ENCODE peak calls at places on chromosomes 7 and 10, in six cellular contexts. One of them, this sample, is unnamed.

GRCh38 chr10:94361161-94361794 is 1.5 kb downstream of the NOC3L start:
- DNase-seq in GM13977: no peak
- DNase-seq in Calu3: no peak
- DNase-seq in upper lobe of right lung: no peak
- DNase-seq in foreskin fibroblast: peak; percentile 35
- DNase-seq in glutamatergic neuron: no peak
- DNase-seq in this sample: no peak

GRCh38 chr7:42982604-42983115 is 50.5 kb downstream of the MRPL32 start:
- DNase-seq in GM13977: no peak
- DNase-seq in foreskin fibroblast: no peak
- DNase-seq in glutamatergic neuron: no peak
- DNase-seq in upper lobe of right lung: no peak
- DNase-seq in Calu3: no peak
- DNase-seq in this sample: no peak

GRCh38 chr10:35598379-35598778 is 6.8 kb upstream of the GJD4 start:
- DNase-seq in GM13977: no peak
- DNase-seq in upper lobe of right lung: no peak
- DNase-seq in glutamatergic neuron: no peak
- DNase-seq in Calu3: peak; percentile 35
- DNase-seq in foreskin fibroblast: peak; percentile 23
- DNase-seq in this sample: no peak

GRCh38 chr7:78141533-78142281 is 343.1 kb downstream of the PHTF2 start:
- DNase-seq in upper lobe of right lung: no peak
- DNase-seq in foreskin fibroblast: peak; percentile 87
- DNase-seq in glutamatergic neuron: no peak
- DNase-seq in Calu3: no peak
- DNase-seq in GM13977: no peak
- DNase-seq in this sample: no peak

GRCh38 chr10:72889391-72889831 is 4.1 kb upstream of the OIT3 start:
- DNase-seq in upper lobe of right lung: no peak
- DNase-seq in foreskin fibroblast: no peak
- DNase-seq in Calu3: no peak
- DNase-seq in glutamatergic neuron: no peak
- DNase-seq in GM13977: no peak
- DNase-seq in this sample: no peak

GRCh38 chr10:90276894-90277447 is 575.6 kb downstream of the KIF20B start:
- DNase-seq in glutamatergic neuron: no peak
- DNase-seq in GM13977: no peak
- DNase-seq in upper lobe of right lung: no peak
- DNase-seq in Calu3: no peak
- DNase-seq in foreskin fibroblast: peak; percentile 58
- DNase-seq in this sample: no peak

GRCh38 chr7:156434706-156435105 is 205.9 kb upstream of the RNF32 start:
- DNase-seq in GM13977: no peak
- DNase-seq in upper lobe of right lung: no peak
- DNase-seq in foreskin fibroblast: no peak
- DNase-seq in glutamatergic neuron: no peak
- DNase-seq in Calu3: no peak
- DNase-seq in this sample: no peak

GRCh38 chr7:148700693-148701092 is 2.0 kb downstream of the CUL1 start:
- DNase-seq in foreskin fibroblast: peak; percentile 74
- DNase-seq in glutamatergic neuron: peak; percentile 45
- DNase-seq in GM13977: no peak
- DNase-seq in upper lobe of right lung: no peak
- DNase-seq in Calu3: peak; percentile 44
- DNase-seq in this sample: no peak

GRCh38 chr7:7736671-7737070 is 18.3 kb upstream of the RPA3 start:
- DNase-seq in GM13977: no peak
- DNase-seq in Calu3: no peak
- DNase-seq in upper lobe of right lung: no peak
- DNase-seq in foreskin fibroblast: no peak
- DNase-seq in glutamatergic neuron: peak; percentile 28
- DNase-seq in this sample: no peak

GRCh38 chr7:111763221-111763791 is 201.0 kb upstream of the IMMP2L start:
- DNase-seq in upper lobe of right lung: no peak
- DNase-seq in foreskin fibroblast: peak; percentile 71
- DNase-seq in GM13977: peak; percentile 12
- DNase-seq in Calu3: no peak
- DNase-seq in glutamatergic neuron: peak; percentile 52
- DNase-seq in this sample: no peak

GRCh38 chr10:95246582-95247051 is 44.2 kb downstream of the PDLIM1 start:
- DNase-seq in glutamatergic neuron: peak; percentile 83
- DNase-seq in GM13977: peak; percentile 54
- DNase-seq in upper lobe of right lung: peak; percentile 67
- DNase-seq in foreskin fibroblast: peak; percentile 89
- DNase-seq in Calu3: peak; percentile 65
- DNase-seq in this sample: peak; percentile 61

GRCh38 chr10:89535185-89536012 is at the start of gene SLC16A12:
- DNase-seq in upper lobe of right lung: peak; percentile 68
- DNase-seq in foreskin fibroblast: peak; percentile 43
- DNase-seq in Calu3: peak; percentile 41
- DNase-seq in GM13977: peak; percentile 37
- DNase-seq in glutamatergic neuron: peak; percentile 66
- DNase-seq in this sample: peak; percentile 44

GRCh38 chr10:67678335-67678974 is 17.5 kb downstream of the CTNNA3 start:
- DNase-seq in foreskin fibroblast: no peak
- DNase-seq in GM13977: no peak
- DNase-seq in glutamatergic neuron: no peak
- DNase-seq in upper lobe of right lung: no peak
- DNase-seq in Calu3: no peak
- DNase-seq in this sample: no peak

GRCh38 chr7:4633012-4633411 is 49.1 kb upstream of the FOXK1 start:
- DNase-seq in GM13977: no peak
- DNase-seq in glutamatergic neuron: no peak
- DNase-seq in Calu3: peak; percentile 65
- DNase-seq in upper lobe of right lung: no peak
- DNase-seq in foreskin fibroblast: peak; percentile 64
- DNase-seq in this sample: no peak

GRCh38 chr10:3780056-3780765 is 4.8 kb downstream of the KLF6 start:
- DNase-seq in glutamatergic neuron: no peak
- DNase-seq in foreskin fibroblast: peak; percentile 64
- DNase-seq in Calu3: no peak
- DNase-seq in upper lobe of right lung: no peak
- DNase-seq in GM13977: no peak
- DNase-seq in this sample: no peak

GRCh38 chr7:116271980-116272886 is 61.9 kb downstream of the TES start:
- DNase-seq in foreskin fibroblast: peak; percentile 97
- DNase-seq in glutamatergic neuron: no peak
- DNase-seq in upper lobe of right lung: no peak
- DNase-seq in Calu3: peak; percentile 62
- DNase-seq in GM13977: no peak
- DNase-seq in this sample: no peak

GRCh38 chr7:48182736-48183369 is 11.6 kb downstream of the ABCA13 start:
- DNase-seq in glutamatergic neuron: no peak
- DNase-seq in foreskin fibroblast: peak; percentile 4
- DNase-seq in upper lobe of right lung: no peak
- DNase-seq in GM13977: no peak
- DNase-seq in Calu3: no peak
- DNase-seq in this sample: no peak

GRCh38 chr10:119643306-119644214 is 7.6 kb upstream of the BAG3 start:
- DNase-seq in foreskin fibroblast: peak; percentile 59
- DNase-seq in glutamatergic neuron: no peak
- DNase-seq in Calu3: no peak
- DNase-seq in upper lobe of right lung: no peak
- DNase-seq in GM13977: no peak
- DNase-seq in this sample: no peak

GRCh38 chr10:99329891-99330674 is 927 bp downstream of the CNNM1 start:
- DNase-seq in upper lobe of right lung: peak; percentile 68
- DNase-seq in GM13977: peak; percentile 44
- DNase-seq in glutamatergic neuron: peak; percentile 63
- DNase-seq in Calu3: peak; percentile 34
- DNase-seq in foreskin fibroblast: peak; percentile 72
- DNase-seq in this sample: peak; percentile 31

GRCh38 chr7:117143066-117143465 is 179.8 kb downstream of the WNT2 start:
- DNase-seq in GM13977: no peak
- DNase-seq in foreskin fibroblast: peak; percentile 26
- DNase-seq in upper lobe of right lung: no peak
- DNase-seq in Calu3: no peak
- DNase-seq in glutamatergic neuron: no peak
- DNase-seq in this sample: no peak

GRCh38 chr7:95092332-95092731 is 184.9 kb downstream of the PPP1R9A start:
- DNase-seq in upper lobe of right lung: no peak
- DNase-seq in GM13977: no peak
- DNase-seq in foreskin fibroblast: no peak
- DNase-seq in Calu3: no peak
- DNase-seq in glutamatergic neuron: no peak
- DNase-seq in this sample: no peak

GRCh38 chr7:7185382-7185989 is 3.1 kb downstream of the C1GALT1 start:
- DNase-seq in Calu3: no peak
- DNase-seq in upper lobe of right lung: no peak
- DNase-seq in foreskin fibroblast: no peak
- DNase-seq in GM13977: no peak
- DNase-seq in glutamatergic neuron: no peak
- DNase-seq in this sample: no peak

GRCh38 chr10:74118794-74119193 is 31.8 kb downstream of the AP3M1 start:
- DNase-seq in upper lobe of right lung: no peak
- DNase-seq in Calu3: no peak
- DNase-seq in GM13977: no peak
- DNase-seq in glutamatergic neuron: no peak
- DNase-seq in foreskin fibroblast: peak; percentile 70
- DNase-seq in this sample: no peak

GRCh38 chr7:1961776-1962276 is 270.9 kb downstream of the MAD1L1 start:
- DNase-seq in foreskin fibroblast: peak; percentile 91
- DNase-seq in upper lobe of right lung: no peak
- DNase-seq in GM13977: no peak
- DNase-seq in glutamatergic neuron: no peak
- DNase-seq in Calu3: no peak
- DNase-seq in this sample: no peak

GRCh38 chr10:43219848-43220247 is 47.0 kb downstream of the RASGEF1A start:
- DNase-seq in GM13977: no peak
- DNase-seq in glutamatergic neuron: peak; percentile 13
- DNase-seq in foreskin fibroblast: no peak
- DNase-seq in Calu3: no peak
- DNase-seq in upper lobe of right lung: peak; percentile 48
- DNase-seq in this sample: no peak

GRCh38 chr10:43223056-43223455 is 43.8 kb downstream of the RASGEF1A start:
- DNase-seq in Calu3: no peak
- DNase-seq in foreskin fibroblast: no peak
- DNase-seq in GM13977: no peak
- DNase-seq in glutamatergic neuron: peak; percentile 5
- DNase-seq in upper lobe of right lung: no peak
- DNase-seq in this sample: no peak

GRCh38 chr10:43222296-43222695 is 44.6 kb downstream of the RASGEF1A start:
- DNase-seq in foreskin fibroblast: no peak
- DNase-seq in glutamatergic neuron: peak; percentile 28
- DNase-seq in GM13977: no peak
- DNase-seq in Calu3: no peak
- DNase-seq in upper lobe of right lung: peak; percentile 45
- DNase-seq in this sample: no peak

GRCh38 chr10:43220971-43221418 is 45.9 kb downstream of the RASGEF1A start:
- DNase-seq in glutamatergic neuron: peak; percentile 10
- DNase-seq in upper lobe of right lung: peak; percentile 21
- DNase-seq in foreskin fibroblast: no peak
- DNase-seq in Calu3: no peak
- DNase-seq in GM13977: no peak
- DNase-seq in this sample: no peak

DNA sequence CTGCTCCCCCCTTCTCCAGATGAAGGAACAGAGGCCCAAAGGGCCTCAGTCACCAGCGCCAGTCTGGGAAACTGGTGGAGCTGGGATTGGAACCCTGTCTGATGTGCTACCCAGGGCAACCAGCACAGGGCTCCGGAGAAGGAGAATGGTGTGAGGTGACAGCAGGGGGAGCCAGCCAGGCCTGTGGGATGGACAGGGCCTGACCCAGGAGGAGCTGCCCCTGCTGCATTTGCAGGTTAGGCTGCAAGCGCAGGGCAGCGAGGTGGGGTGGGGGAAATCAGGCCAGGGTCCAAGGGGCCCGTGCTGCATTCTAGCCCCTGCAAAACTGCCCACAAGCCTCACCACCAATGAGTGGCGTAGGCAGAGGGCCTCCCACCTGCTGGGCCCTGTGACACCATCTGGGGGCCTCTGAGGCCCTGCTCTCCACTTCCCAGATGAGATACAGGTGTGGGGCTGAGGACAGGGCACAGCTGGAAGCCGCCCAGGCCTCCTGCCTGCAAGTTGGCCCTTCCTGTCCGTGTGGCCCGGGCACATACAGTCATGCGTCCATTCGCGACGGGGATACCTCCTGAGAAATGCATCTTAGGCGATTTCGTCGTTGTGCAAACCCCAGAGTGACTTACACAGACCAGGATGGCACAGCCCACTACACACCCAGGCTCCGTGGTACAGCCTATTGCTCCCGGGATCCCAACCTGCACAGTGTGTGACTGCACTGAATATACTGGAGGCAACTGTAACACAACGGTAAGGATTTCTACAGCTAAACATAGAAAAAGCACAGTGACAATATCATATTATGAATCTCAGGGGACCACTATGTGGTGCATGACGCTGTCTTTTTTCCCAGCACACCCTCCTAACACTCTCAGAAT is 45.2 kb downstream of the RASGEF1A start:
- DNase-seq in Calu3: no peak
- DNase-seq in foreskin fibroblast: no peak
- DNase-seq in upper lobe of right lung: peak; percentile 59
- DNase-seq in glutamatergic neuron: peak; percentile 65
- DNase-seq in GM13977: no peak
- DNase-seq in this sample: no peak
- TF ChIP-seq CTCF in Calu3: no peak
- TF ChIP-seq CTCF in foreskin fibroblast: no peak
- TF ChIP-seq CTCF in upper lobe of right lung: no peak
- TF ChIP-seq CTCF in glutamatergic neuron: no peak
- TF ChIP-seq CTCF in GM13977: peak; percentile 20
- TF ChIP-seq CTCF in this sample: no peak

GRCh38 chr7:73612598-73613269 is 11.6 kb downstream of the MLXIPL start:
- DNase-seq in foreskin fibroblast: peak; percentile 49
- DNase-seq in upper lobe of right lung: no peak
- DNase-seq in glutamatergic neuron: no peak
- DNase-seq in Calu3: peak; percentile 34
- DNase-seq in GM13977: no peak
- DNase-seq in this sample: no peak
- TF ChIP-seq CTCF in foreskin fibroblast: no peak
- TF ChIP-seq CTCF in upper lobe of right lung: no peak
- TF ChIP-seq CTCF in glutamatergic neuron: no peak
- TF ChIP-seq CTCF in Calu3: no peak
- TF ChIP-seq CTCF in GM13977: peak; percentile 10
- TF ChIP-seq CTCF in this sample: no peak

DNA sequence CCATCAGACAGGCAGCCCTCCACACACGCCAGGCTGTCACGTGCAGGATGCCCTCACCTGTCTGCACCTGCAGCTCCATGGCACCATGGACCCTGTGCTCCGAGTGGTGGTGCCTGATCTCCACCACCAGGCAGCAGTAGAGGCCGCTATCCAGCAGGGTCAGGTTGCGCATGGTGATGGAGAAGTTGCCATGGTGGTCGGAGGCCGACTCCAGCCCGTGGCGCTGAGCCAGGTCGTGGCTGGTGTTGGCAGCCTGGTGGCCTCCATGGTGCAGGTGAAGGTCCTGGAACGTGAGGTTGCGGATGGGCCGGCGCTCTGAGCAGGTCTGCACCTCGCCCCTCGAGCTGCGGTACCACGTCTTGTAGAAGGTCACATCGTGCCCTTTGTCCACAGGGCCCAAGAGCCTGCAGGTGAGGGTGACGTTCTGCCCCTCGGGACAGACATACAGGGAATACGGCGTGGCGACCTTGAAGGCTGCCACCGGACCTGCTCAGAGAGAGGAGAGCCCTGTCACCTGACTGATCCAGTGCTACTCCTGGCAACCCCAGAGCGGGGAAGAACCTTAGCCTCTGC is 11.7 kb downstream of the VSIR start:
- DNase-seq in foreskin fibroblast: no peak
- DNase-seq in glutamatergic neuron: no peak
- DNase-seq in Calu3: no peak
- DNase-seq in GM13977: no peak
- DNase-seq in upper lobe of right lung: no peak
- DNase-seq in this sample: no peak
- TF ChIP-seq CTCF in foreskin fibroblast: no peak
- TF ChIP-seq CTCF in glutamatergic neuron: peak; percentile 16
- TF ChIP-seq CTCF in Calu3: no peak
- TF ChIP-seq CTCF in GM13977: no peak
- TF ChIP-seq CTCF in upper lobe of right lung: no peak
- TF ChIP-seq CTCF in this sample: no peak

GRCh38 chr7:67502929-67503328 is 506.3 kb downstream of the TYW1 start:
- DNase-seq in glutamatergic neuron: no peak
- DNase-seq in Calu3: no peak
- DNase-seq in foreskin fibroblast: no peak
- DNase-seq in GM13977: no peak
- DNase-seq in upper lobe of right lung: no peak
- DNase-seq in this sample: no peak
- TF ChIP-seq CTCF in glutamatergic neuron: no peak
- TF ChIP-seq CTCF in Calu3: no peak
- TF ChIP-seq CTCF in foreskin fibroblast: no peak
- TF ChIP-seq CTCF in GM13977: no peak
- TF ChIP-seq CTCF in upper lobe of right lung: no peak
- TF ChIP-seq CTCF in this sample: no peak

This sample was measured in GM20000.